ENCODE peak calls at places on chromosome 21, in four cellular contexts. U is Right ventricle myocardium superior, P is dermis blood vessel endothelial cell, R is HTR-8/SVneo. X is an unnamed sample.

GRCh38 chr21:25913488-25913887 is 178.7 kb downstream of the GABPA start:
- DNase-seq in U (no peak), P (no peak), R (no peak), X (no peak)

GRCh38 chr21:34639882-34640788 is 25.2 kb upstream of the RCAN1 start:
- DNase-seq in U (no peak), P (peak), R (no peak), X (no peak)

GRCh38 chr21:15274701-15275255 is 210.0 kb upstream of the NRIP1 start:
- DNase-seq in U (no peak), P (no peak), R (no peak), X (no peak)

GRCh38 chr21:42129300-42130266 is 58.5 kb downstream of the UMODL1 start:
- DNase-seq in U (no peak), P (no peak), R (no peak), X (no peak)

GRCh38 chr21:17834639-17835354 is 15.6 kb upstream of the C21orf91 start:
- DNase-seq in U (no peak), P (no peak), R (no peak), X (no peak)

GRCh38 chr21:33394260-33394659 is 9.0 kb upstream of the IFNGR2 start:
- DNase-seq in U (peak), P (no peak), R (no peak), X (no peak)

GRCh38 chr21:21921410-21922232 is 923.4 kb downstream of the NCAM2 start:
- DNase-seq in U (no peak), P (no peak), R (peak), X (no peak)

GRCh38 chr21:44793269-44794030 is 8.2 kb downstream of the UBE2G2 start:
- DNase-seq in U (peak), P (peak), R (peak), X (no peak)

GRCh38 chr21:37292946-37293345 is 25.8 kb upstream of the VPS26C start:
- DNase-seq in U (no peak), P (peak), R (no peak), X (no peak)

GRCh38 chr21:42624936-42625335 is 28.5 kb upstream of the PDE9A start:
- DNase-seq in U (no peak), P (no peak), R (no peak), X (no peak)

GRCh38 chr21:41480086-41480690 is 27.8 kb downstream of the TMPRSS2 start:
- DNase-seq in U (no peak), P (no peak), R (no peak), X (no peak)

X was measured in retinal pigment epithelial cell.